ENCODE peak calls at places on chromosomes 6 and 20, in four cellular contexts. D is IMR-90, Q is mesendoderm, A is H1. S is an unnamed sample.

GRCh38 chr6:65707134-65707826 is at the start of gene EYS:
- DNase-seq in D (no peak), Q (no peak), A (no peak), S (no peak)

GRCh38 chr6:87274660-87275273 is 47.6 kb upstream of the SMIM8 start:
- DNase-seq in D (peak; percentile 82), Q (no peak), A (no peak), S (no peak)

GRCh38 chr6:168417158-168417557 is 23.8 kb upstream of the SMOC2 start:
- DNase-seq in D (no peak), Q (peak; percentile 29), A (peak; percentile 59), S (no peak)

GRCh38 chr6:140571139-140571538 is 1196.7 kb upstream of the CITED2 start:
- DNase-seq in D (peak; percentile 12), Q (no peak), A (no peak), S (no peak)

GRCh38 chr6:111846511-111847409 is 26.5 kb downstream of the FYN start:
- DNase-seq in D (no peak), Q (no peak), A (no peak), S (no peak)

GRCh38 chr6:2614842-2615241 is 135.9 kb downstream of the MYLK4 start:
- DNase-seq in D (no peak), Q (no peak), A (no peak), S (no peak)

GRCh38 chr6:157228421-157229218 is 94.7 kb downstream of the TMEM242 start:
- DNase-seq in D (no peak), Q (peak; percentile 32), A (no peak), S (no peak)

GRCh38 chr20:62734881-62735280 is 26.2 kb downstream of the NTSR1 start:
- DNase-seq in D (no peak), Q (no peak), A (no peak), S (no peak)

GRCh38 chr6:4670824-4671409 is 105.3 kb upstream of the CDYL start:
- DNase-seq in D (peak; percentile 22), Q (no peak), A (no peak), S (no peak)

DNA sequence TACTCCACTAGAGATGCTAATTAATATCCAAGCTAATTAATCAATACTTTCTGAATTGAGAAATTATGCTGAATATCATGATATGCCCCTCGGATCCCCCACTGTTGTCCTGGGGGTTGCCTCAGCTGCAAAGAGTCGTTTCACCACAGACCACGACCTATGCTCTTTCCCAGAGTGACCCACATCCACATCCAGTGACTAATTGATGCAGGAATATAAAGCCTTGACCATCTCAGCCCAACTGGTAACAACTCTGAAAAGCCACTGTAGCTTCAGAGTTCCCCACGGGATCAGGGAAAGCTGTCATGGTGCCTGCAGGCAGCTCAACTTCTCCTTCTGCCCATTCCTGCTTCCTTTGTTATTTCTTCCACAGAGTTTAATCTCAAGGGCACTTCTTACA is 116.9 kb downstream of the RWDD2A start:
- DNase-seq in D (peak; percentile 48), Q (no peak), A (no peak), S (no peak)
- H2BK120ac ChIP-seq in D (no peak overlapping the region), Q (no peak overlapping the region), A (no peak overlapping the region), S (no peak overlapping the region)

DNA sequence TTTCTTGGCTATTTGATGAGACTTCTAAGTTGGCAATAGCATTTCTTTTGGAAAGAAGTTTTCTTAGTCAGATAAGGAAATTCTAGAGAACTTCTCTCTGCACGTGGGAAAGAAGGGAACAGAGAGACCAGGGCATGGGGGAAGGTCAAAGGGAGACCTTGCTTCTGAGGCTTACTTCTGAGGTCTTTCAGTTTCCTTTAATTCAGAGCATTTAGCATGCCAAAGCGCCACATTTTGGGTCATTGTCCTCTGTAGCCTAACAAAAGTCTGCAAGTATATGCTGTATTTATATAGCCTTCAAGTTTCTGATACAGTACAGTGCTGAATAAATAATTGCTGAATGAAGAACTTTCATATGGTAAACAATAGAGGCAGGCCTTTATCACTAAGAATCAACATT is 95.6 kb downstream of the SAMD3 start:
- DNase-seq in D (no peak), Q (no peak), A (no peak), S (no peak)
- H4K5ac ChIP-seq in D (no peak overlapping the region), Q (no peak overlapping the region), A (no peak overlapping the region), S (no peak overlapping the region)

DNA sequence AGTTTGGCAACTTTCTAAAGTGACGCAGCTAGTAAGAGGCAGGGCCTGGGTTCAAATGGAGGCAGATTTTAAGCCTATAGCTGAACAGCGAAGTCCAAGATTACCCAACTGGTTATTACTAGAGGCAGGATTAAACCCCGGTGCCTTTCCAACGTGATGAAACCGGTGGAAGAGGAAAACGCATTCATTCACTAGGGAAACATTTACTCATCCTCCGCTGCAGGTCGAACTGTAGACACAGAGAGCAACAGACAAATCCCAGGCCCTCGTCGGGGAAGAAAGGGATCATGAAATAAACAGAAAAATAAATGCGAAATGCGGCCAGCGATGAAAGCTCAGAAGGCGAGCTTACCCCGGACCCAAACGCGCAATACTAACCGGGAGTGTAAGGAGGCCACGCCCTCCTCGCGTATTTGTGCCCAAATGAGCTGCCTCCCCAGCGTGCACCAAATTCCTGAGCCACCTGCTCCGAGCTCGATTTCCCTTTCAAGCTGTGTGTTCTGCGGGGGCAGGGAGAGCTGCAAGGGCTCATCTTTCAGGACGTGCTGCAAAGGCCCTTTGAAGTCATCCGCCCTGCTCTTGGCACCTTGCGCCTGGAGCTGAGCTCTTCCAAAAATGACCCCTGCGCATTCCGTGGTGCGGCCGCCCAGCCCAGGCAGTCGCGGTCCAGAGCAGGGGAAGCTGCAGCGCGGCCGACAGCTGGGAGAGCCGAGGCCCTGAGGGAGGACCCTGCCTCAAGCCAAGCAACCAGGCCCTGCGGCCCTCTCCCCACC is 46.9 kb downstream of the PDYN start:
- DNase-seq in D (peak; percentile 17), Q (peak; percentile 92), A (peak; percentile 84), S (peak; percentile 96)
- H3K9ac ChIP-seq in D (no peak overlapping the region), Q (no peak overlapping the region), A (peak overlapping the region; percentile 63), S (no peak overlapping the region)

GRCh38 chr6:15618685-15619084 is 44.1 kb downstream of the DTNBP1 start:
- DNase-seq in D (no peak), Q (no peak), A (no peak), S (no peak)

GRCh38 chr6:15619330-15619729 is 43.5 kb downstream of the DTNBP1 start:
- DNase-seq in D (no peak), Q (no peak), A (no peak), S (no peak)

GRCh38 chr6:15614277-15614676 is 48.6 kb downstream of the DTNBP1 start:
- DNase-seq in D (no peak), Q (no peak), A (no peak), S (no peak)

GRCh38 chr6:15616266-15616665 is 46.6 kb downstream of the DTNBP1 start:
- DNase-seq in D (no peak), Q (peak; percentile 18), A (no peak), S (no peak)

GRCh38 chr6:15615837-15616236 is 47.0 kb downstream of the DTNBP1 start:
- DNase-seq in D (peak; percentile 40), Q (peak; percentile 11), A (no peak), S (no peak)
- H2BK120ac ChIP-seq in D (no peak overlapping the region), Q (no peak overlapping the region), A (no peak overlapping the region), S (no peak overlapping the region)

DNA sequence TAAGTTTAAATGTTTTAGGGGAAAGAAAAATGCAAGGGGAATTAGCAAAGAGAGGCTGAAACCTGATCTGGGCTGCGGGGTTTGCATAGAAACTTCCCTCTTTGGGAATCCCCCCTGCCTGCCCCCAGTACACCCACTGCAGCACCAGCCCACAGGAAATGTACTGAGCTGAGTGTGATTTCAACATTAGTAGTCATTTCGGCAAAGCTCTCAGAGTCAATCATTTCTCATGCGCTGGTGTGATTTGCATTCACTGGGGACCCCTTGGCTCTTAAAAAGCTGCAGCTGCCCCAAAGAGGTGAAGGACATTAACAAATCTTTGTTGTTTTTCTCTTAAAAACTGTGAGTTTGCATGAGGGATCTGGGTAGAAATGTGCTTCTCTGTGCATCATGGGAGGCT is 859.3 kb downstream of the MAFB start:
- DNase-seq in D (no peak), Q (no peak), A (no peak), S (no peak)
- H4K5ac ChIP-seq in D (no peak overlapping the region), Q (no peak overlapping the region), A (no peak overlapping the region), S (no peak overlapping the region)